ENCODE peak calls at places on chromosome 5, in four cellular contexts. One of them, this sample, is unnamed.

GRCh38 chr5:10501554-10502075 is 59.9 kb downstream of the ROPN1L start:
- DNase-seq in HT-29: no peak
- DNase-seq in stimulated activated CD4-positive, alpha-beta T cell treated with anti-CD3 and anti-CD28 coated beads, Interleukin-12 subunit alpha, Interleukin-12 subunit beta, amount 100 ng/mL, for 4 hours: no peak
- DNase-seq in AG04449: no peak
- DNase-seq in this sample: no peak

GRCh38 chr5:33691846-33692245 is 199.9 kb downstream of the ADAMTS12 start:
- DNase-seq in HT-29: no peak
- DNase-seq in AG04449: no peak
- DNase-seq in stimulated activated CD4-positive, alpha-beta T cell treated with anti-CD3 and anti-CD28 coated beads, Interleukin-12 subunit alpha, Interleukin-12 subunit beta, amount 100 ng/mL, for 4 hours: no peak
- DNase-seq in this sample: no peak

GRCh38 chr5:60677831-60678664 is 21.9 kb downstream of the DEPDC1B start:
- DNase-seq in HT-29: peak
- DNase-seq in stimulated activated CD4-positive, alpha-beta T cell treated with anti-CD3 and anti-CD28 coated beads, Interleukin-12 subunit alpha, Interleukin-12 subunit beta, amount 100 ng/mL, for 4 hours: no peak
- DNase-seq in AG04449: no peak
- DNase-seq in this sample: no peak

GRCh38 chr5:71633255-71634155 is 46.4 kb downstream of the MCCC2 start:
- DNase-seq in HT-29: no peak
- DNase-seq in AG04449: no peak
- DNase-seq in stimulated activated CD4-positive, alpha-beta T cell treated with anti-CD3 and anti-CD28 coated beads, Interleukin-12 subunit alpha, Interleukin-12 subunit beta, amount 100 ng/mL, for 4 hours: no peak
- DNase-seq in this sample: no peak

GRCh38 chr5:176436641-176437040 is 11.5 kb upstream of the FAF2 start:
- DNase-seq in AG04449: no peak
- DNase-seq in HT-29: no peak
- DNase-seq in stimulated activated CD4-positive, alpha-beta T cell treated with anti-CD3 and anti-CD28 coated beads, Interleukin-12 subunit alpha, Interleukin-12 subunit beta, amount 100 ng/mL, for 4 hours: no peak
- DNase-seq in this sample: no peak

GRCh38 chr5:89179761-89180160 is 296.8 kb upstream of the MEF2C start:
- DNase-seq in stimulated activated CD4-positive, alpha-beta T cell treated with anti-CD3 and anti-CD28 coated beads, Interleukin-12 subunit alpha, Interleukin-12 subunit beta, amount 100 ng/mL, for 4 hours: no peak
- DNase-seq in HT-29: no peak
- DNase-seq in AG04449: no peak
- DNase-seq in this sample: no peak

GRCh38 chr5:60636001-60636400 is 64.0 kb downstream of the DEPDC1B start:
- DNase-seq in HT-29: no peak
- DNase-seq in AG04449: no peak
- DNase-seq in stimulated activated CD4-positive, alpha-beta T cell treated with anti-CD3 and anti-CD28 coated beads, Interleukin-12 subunit alpha, Interleukin-12 subunit beta, amount 100 ng/mL, for 4 hours: no peak
- DNase-seq in this sample: no peak

GRCh38 chr5:172110921-172111873 is 76.8 kb downstream of the STK10 start:
- DNase-seq in stimulated activated CD4-positive, alpha-beta T cell treated with anti-CD3 and anti-CD28 coated beads, Interleukin-12 subunit alpha, Interleukin-12 subunit beta, amount 100 ng/mL, for 4 hours: peak
- DNase-seq in AG04449: no peak
- DNase-seq in HT-29: no peak
- DNase-seq in this sample: peak

GRCh38 chr5:9787813-9788600 is 157.9 kb upstream of the TAS2R1 start:
- DNase-seq in HT-29: no peak
- DNase-seq in stimulated activated CD4-positive, alpha-beta T cell treated with anti-CD3 and anti-CD28 coated beads, Interleukin-12 subunit alpha, Interleukin-12 subunit beta, amount 100 ng/mL, for 4 hours: no peak
- DNase-seq in AG04449: no peak
- DNase-seq in this sample: no peak

GRCh38 chr5:153632748-153633290 is 142.3 kb downstream of the GRIA1 start:
- DNase-seq in stimulated activated CD4-positive, alpha-beta T cell treated with anti-CD3 and anti-CD28 coated beads, Interleukin-12 subunit alpha, Interleukin-12 subunit beta, amount 100 ng/mL, for 4 hours: no peak
- DNase-seq in HT-29: no peak
- DNase-seq in AG04449: no peak
- DNase-seq in this sample: no peak

GRCh38 chr5:170254056-170254455 is 21.3 kb downstream of the C5orf58 start:
- DNase-seq in HT-29: no peak
- DNase-seq in stimulated activated CD4-positive, alpha-beta T cell treated with anti-CD3 and anti-CD28 coated beads, Interleukin-12 subunit alpha, Interleukin-12 subunit beta, amount 100 ng/mL, for 4 hours: peak
- DNase-seq in AG04449: no peak
- DNase-seq in this sample: no peak

GRCh38 chr5:138649316-138649720 is 74.1 kb upstream of the HSPA9 start:
- DNase-seq in HT-29: no peak
- DNase-seq in AG04449: no peak
- DNase-seq in stimulated activated CD4-positive, alpha-beta T cell treated with anti-CD3 and anti-CD28 coated beads, Interleukin-12 subunit alpha, Interleukin-12 subunit beta, amount 100 ng/mL, for 4 hours: no peak
- DNase-seq in this sample: no peak

GRCh38 chr5:142669479-142669878 is 16.4 kb downstream of the FGF1 start:
- DNase-seq in AG04449: no peak
- DNase-seq in HT-29: no peak
- DNase-seq in stimulated activated CD4-positive, alpha-beta T cell treated with anti-CD3 and anti-CD28 coated beads, Interleukin-12 subunit alpha, Interleukin-12 subunit beta, amount 100 ng/mL, for 4 hours: no peak
- DNase-seq in this sample: no peak

GRCh38 chr5:98368141-98368540 is 405.3 kb upstream of the RGMB start:
- DNase-seq in AG04449: no peak
- DNase-seq in HT-29: no peak
- DNase-seq in stimulated activated CD4-positive, alpha-beta T cell treated with anti-CD3 and anti-CD28 coated beads, Interleukin-12 subunit alpha, Interleukin-12 subunit beta, amount 100 ng/mL, for 4 hours: no peak
- DNase-seq in this sample: no peak

GRCh38 chr5:88391116-88391515 is 122.5 kb upstream of the TMEM161B start:
- DNase-seq in stimulated activated CD4-positive, alpha-beta T cell treated with anti-CD3 and anti-CD28 coated beads, Interleukin-12 subunit alpha, Interleukin-12 subunit beta, amount 100 ng/mL, for 4 hours: no peak
- DNase-seq in HT-29: no peak
- DNase-seq in AG04449: no peak
- DNase-seq in this sample: no peak

This sample was measured in GOT3.